ENCODE peak calls at places on chromosomes 5 and 9, in eight cellular contexts. One of them, this sample, is unnamed.

GRCh38 chr9:92639124-92639523 is 30.8 kb downstream of the IPPK start:
- DNase-seq in neural progenitor cell: no peak
- DNase-seq in hepatocyte: no peak
- DNase-seq in GM23338: no peak
- DNase-seq in MM.1S: no peak
- DNase-seq in HCT116: no peak
- DNase-seq in PC-3: no peak
- DNase-seq in SK-N-SH: no peak
- DNase-seq in this sample: no peak

GRCh38 chr9:135513351-135513846 is 7.8 kb upstream of the LCN1 start:
- DNase-seq in hepatocyte: no peak
- DNase-seq in neural progenitor cell: no peak
- DNase-seq in HCT116: no peak
- DNase-seq in PC-3: no peak
- DNase-seq in SK-N-SH: no peak
- DNase-seq in MM.1S: no peak
- DNase-seq in GM23338: no peak
- DNase-seq in this sample: no peak

GRCh38 chr5:34838785-34839714 is at the start of gene TTC23L:
- DNase-seq in HCT116: peak
- DNase-seq in neural progenitor cell: peak
- DNase-seq in MM.1S: peak
- DNase-seq in GM23338: peak
- DNase-seq in PC-3: peak
- DNase-seq in SK-N-SH: peak
- DNase-seq in hepatocyte: peak
- DNase-seq in this sample: peak

GRCh38 chr9:125462766-125463384 is 201.2 kb downstream of the GAPVD1 start:
- DNase-seq in HCT116: no peak
- DNase-seq in neural progenitor cell: peak
- DNase-seq in MM.1S: no peak
- DNase-seq in hepatocyte: no peak
- DNase-seq in GM23338: no peak
- DNase-seq in SK-N-SH: no peak
- DNase-seq in PC-3: no peak
- DNase-seq in this sample: no peak

GRCh38 chr9:22374021-22374420 is 72.6 kb upstream of the DMRTA1 start:
- DNase-seq in hepatocyte: no peak
- DNase-seq in neural progenitor cell: no peak
- DNase-seq in GM23338: no peak
- DNase-seq in SK-N-SH: no peak
- DNase-seq in HCT116: no peak
- DNase-seq in MM.1S: no peak
- DNase-seq in PC-3: no peak
- DNase-seq in this sample: no peak

GRCh38 chr5:135206862-135207261 is 172.8 kb upstream of the PITX1 start:
- DNase-seq in SK-N-SH: no peak
- DNase-seq in PC-3: no peak
- DNase-seq in hepatocyte: no peak
- DNase-seq in HCT116: no peak
- DNase-seq in GM23338: no peak
- DNase-seq in neural progenitor cell: no peak
- DNase-seq in MM.1S: no peak
- DNase-seq in this sample: no peak

GRCh38 chr5:134383980-134384697 is 12.8 kb downstream of the UBE2B start:
- DNase-seq in PC-3: no peak
- DNase-seq in SK-N-SH: no peak
- DNase-seq in hepatocyte: no peak
- DNase-seq in GM23338: no peak
- DNase-seq in neural progenitor cell: no peak
- DNase-seq in HCT116: no peak
- DNase-seq in MM.1S: no peak
- DNase-seq in this sample: no peak

GRCh38 chr5:79200573-79201183 is 35.3 kb upstream of the JMY start:
- DNase-seq in HCT116: no peak
- DNase-seq in neural progenitor cell: peak
- DNase-seq in MM.1S: peak
- DNase-seq in GM23338: no peak
- DNase-seq in hepatocyte: peak
- DNase-seq in SK-N-SH: peak
- DNase-seq in PC-3: peak
- DNase-seq in this sample: peak

GRCh38 chr5:132439521-132440206 is 50.9 kb downstream of the IRF1 start:
- DNase-seq in PC-3: peak
- DNase-seq in HCT116: no peak
- DNase-seq in SK-N-SH: no peak
- DNase-seq in neural progenitor cell: no peak
- DNase-seq in GM23338: no peak
- DNase-seq in MM.1S: no peak
- DNase-seq in hepatocyte: no peak
- DNase-seq in this sample: no peak

GRCh38 chr5:15012061-15012460 is 140.5 kb upstream of the ANKH start:
- DNase-seq in MM.1S: no peak
- DNase-seq in neural progenitor cell: no peak
- DNase-seq in SK-N-SH: no peak
- DNase-seq in HCT116: no peak
- DNase-seq in PC-3: no peak
- DNase-seq in GM23338: no peak
- DNase-seq in hepatocyte: no peak
- DNase-seq in this sample: no peak

GRCh38 chr5:2742921-2743679 is 8.4 kb downstream of the IRX2 start:
- DNase-seq in GM23338: peak
- DNase-seq in neural progenitor cell: peak
- DNase-seq in HCT116: no peak
- DNase-seq in hepatocyte: peak
- DNase-seq in MM.1S: no peak
- DNase-seq in PC-3: no peak
- DNase-seq in SK-N-SH: no peak
- DNase-seq in this sample: no peak

GRCh38 chr5:177304392-177305119 is 957 bp downstream of the PRELID1 start:
- DNase-seq in hepatocyte: peak
- DNase-seq in SK-N-SH: peak
- DNase-seq in MM.1S: peak
- DNase-seq in HCT116: no peak
- DNase-seq in neural progenitor cell: no peak
- DNase-seq in PC-3: peak
- DNase-seq in GM23338: no peak
- DNase-seq in this sample: peak

GRCh38 chr9:135544981-135545635 is 818 bp upstream of the OBP2A start:
- DNase-seq in PC-3: no peak
- DNase-seq in neural progenitor cell: no peak
- DNase-seq in hepatocyte: no peak
- DNase-seq in SK-N-SH: no peak
- DNase-seq in HCT116: no peak
- DNase-seq in MM.1S: no peak
- DNase-seq in GM23338: no peak
- DNase-seq in this sample: no peak

GRCh38 chr5:12214631-12215030 is 310.4 kb upstream of the CTNND2 start:
- DNase-seq in PC-3: peak
- DNase-seq in SK-N-SH: no peak
- DNase-seq in GM23338: no peak
- DNase-seq in MM.1S: no peak
- DNase-seq in hepatocyte: no peak
- DNase-seq in neural progenitor cell: no peak
- DNase-seq in HCT116: no peak
- DNase-seq in this sample: no peak

GRCh38 chr5:178232124-178232919 is at the start of gene PHYKPL:
- DNase-seq in neural progenitor cell: peak
- DNase-seq in HCT116: peak
- DNase-seq in SK-N-SH: peak
- DNase-seq in hepatocyte: peak
- DNase-seq in PC-3: peak
- DNase-seq in GM23338: peak
- DNase-seq in MM.1S: peak
- DNase-seq in this sample: peak

DNA sequence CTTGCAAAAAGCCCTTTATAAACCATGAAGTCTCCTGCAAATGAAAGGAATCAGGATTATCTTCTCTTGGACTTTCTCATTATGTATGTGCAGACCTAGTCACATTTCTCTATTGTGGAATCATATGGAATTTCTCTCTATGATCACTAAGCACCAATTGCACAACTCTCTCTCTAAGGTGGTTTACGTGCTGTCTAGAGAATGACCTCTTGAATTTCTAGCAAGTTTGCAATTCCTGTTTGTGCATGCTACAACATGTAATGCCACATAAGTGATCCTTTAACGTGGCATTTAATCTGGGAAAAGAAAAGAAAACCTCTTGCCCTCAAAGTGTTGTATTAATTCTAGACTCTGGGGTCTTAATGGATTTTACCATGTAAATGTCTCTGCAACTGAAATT is 4.9 kb upstream of the PPP2R2B start:
- DNase-seq in HCT116: no peak
- DNase-seq in neural progenitor cell: no peak
- DNase-seq in MM.1S: no peak
- DNase-seq in GM23338: no peak
- DNase-seq in SK-N-SH: no peak
- DNase-seq in PC-3: no peak
- DNase-seq in hepatocyte: peak
- DNase-seq in this sample: no peak
- TF ChIP-seq EZH2phosphoT487 in HCT116: no peak
- TF ChIP-seq EZH2phosphoT487 in neural progenitor cell: no peak
- TF ChIP-seq EZH2phosphoT487 in MM.1S: no peak
- TF ChIP-seq EZH2phosphoT487 in GM23338: no peak
- TF ChIP-seq EZH2phosphoT487 in SK-N-SH: no peak
- TF ChIP-seq EZH2phosphoT487 in PC-3: no peak
- TF ChIP-seq EZH2phosphoT487 in hepatocyte: no peak
- TF ChIP-seq EZH2phosphoT487 in this sample: no peak

DNA sequence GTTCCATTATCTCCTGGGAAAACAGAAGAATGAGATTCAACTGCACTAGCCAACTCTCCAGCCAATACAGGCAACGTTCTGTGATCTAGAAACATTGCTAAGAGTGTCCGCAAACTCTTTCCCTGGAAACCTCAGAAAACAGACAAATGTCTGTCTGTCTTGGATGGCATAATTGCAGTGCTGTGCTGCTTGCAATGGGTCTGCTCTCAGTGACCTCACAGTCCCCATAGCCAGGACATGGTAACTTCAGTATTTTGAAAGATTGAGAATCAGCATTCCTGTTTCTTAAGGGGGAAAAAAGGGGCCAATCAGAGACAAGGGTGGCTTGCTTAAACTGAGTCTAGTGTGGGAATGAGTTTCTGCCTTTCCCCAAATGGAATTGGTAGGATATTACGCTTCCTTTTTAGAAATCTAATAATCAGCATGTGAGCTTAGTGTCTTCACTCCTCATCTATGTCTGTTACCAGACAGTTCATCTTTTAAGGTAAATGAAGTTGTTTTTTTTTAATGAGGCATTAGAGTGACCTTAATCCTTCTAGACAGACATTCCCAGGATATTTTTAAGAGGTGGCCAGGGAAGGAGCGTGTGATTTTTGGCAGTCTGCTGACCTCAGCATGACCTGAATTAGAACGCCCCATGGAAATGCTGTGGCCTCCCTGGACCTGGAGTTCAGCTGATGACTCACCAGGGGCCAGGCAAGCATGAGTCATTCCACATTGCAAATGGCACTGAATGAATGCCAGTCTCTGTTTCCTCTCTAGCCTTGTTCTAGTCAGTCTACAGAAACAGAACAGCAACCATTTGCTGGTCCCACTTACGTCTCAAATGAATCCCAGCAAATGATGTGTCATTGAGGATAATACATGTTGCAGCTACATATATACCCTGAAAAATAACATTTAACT is 210.2 kb upstream of the ACTBL2 start:
- DNase-seq in PC-3: peak
- DNase-seq in MM.1S: no peak
- DNase-seq in SK-N-SH: no peak
- DNase-seq in GM23338: peak
- DNase-seq in HCT116: peak
- DNase-seq in hepatocyte: peak
- DNase-seq in neural progenitor cell: peak
- DNase-seq in this sample: no peak
- H2AFZ ChIP-seq in PC-3: peak
- H2AFZ ChIP-seq in MM.1S: no peak
- H2AFZ ChIP-seq in SK-N-SH: peak
- H2AFZ ChIP-seq in GM23338: peak
- H2AFZ ChIP-seq in HCT116: peak
- H2AFZ ChIP-seq in hepatocyte: peak
- H2AFZ ChIP-seq in neural progenitor cell: no peak
- H2AFZ ChIP-seq in this sample: no peak

DNA sequence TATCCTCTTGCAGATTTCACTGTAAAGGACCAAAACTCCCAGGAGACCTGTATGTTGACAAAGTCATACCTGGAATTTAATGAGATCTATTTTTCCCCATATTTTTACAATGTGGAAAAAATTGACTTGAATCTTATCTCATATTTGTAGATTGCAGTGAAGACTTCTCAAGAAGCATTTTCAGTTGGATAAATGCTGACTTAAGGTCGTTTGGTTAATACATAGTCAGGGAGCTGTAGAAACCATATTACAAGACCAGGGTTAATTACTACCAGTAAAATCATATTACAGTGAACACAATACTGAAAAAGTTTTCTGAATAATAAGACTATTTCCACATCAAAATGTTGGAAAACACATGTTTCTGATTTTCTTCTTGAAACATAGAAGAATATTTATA is 119.8 kb downstream of the ATG10 start:
- DNase-seq in SK-N-SH: no peak
- DNase-seq in neural progenitor cell: no peak
- DNase-seq in HCT116: no peak
- DNase-seq in MM.1S: no peak
- DNase-seq in PC-3: no peak
- DNase-seq in GM23338: no peak
- DNase-seq in hepatocyte: no peak
- DNase-seq in this sample: no peak
- TF ChIP-seq CTCF in SK-N-SH: no peak
- TF ChIP-seq CTCF in neural progenitor cell: no peak
- TF ChIP-seq CTCF in HCT116: no peak
- TF ChIP-seq CTCF in MM.1S: no peak
- TF ChIP-seq CTCF in PC-3: no peak
- TF ChIP-seq CTCF in GM23338: no peak
- TF ChIP-seq CTCF in hepatocyte: no peak
- TF ChIP-seq CTCF in this sample: no peak

GRCh38 chr9:88835038-88835466 is 156.2 kb upstream of the S1PR3 start:
- DNase-seq in SK-N-SH: no peak
- DNase-seq in HCT116: no peak
- DNase-seq in neural progenitor cell: no peak
- DNase-seq in PC-3: peak
- DNase-seq in GM23338: no peak
- DNase-seq in MM.1S: peak
- DNase-seq in hepatocyte: no peak
- DNase-seq in this sample: peak
- TF ChIP-seq EZH2phosphoT487 in SK-N-SH: no peak
- TF ChIP-seq EZH2phosphoT487 in HCT116: no peak
- TF ChIP-seq EZH2phosphoT487 in neural progenitor cell: no peak
- TF ChIP-seq EZH2phosphoT487 in PC-3: no peak
- TF ChIP-seq EZH2phosphoT487 in GM23338: no peak
- TF ChIP-seq EZH2phosphoT487 in MM.1S: no peak
- TF ChIP-seq EZH2phosphoT487 in hepatocyte: no peak
- TF ChIP-seq EZH2phosphoT487 in this sample: no peak

DNA sequence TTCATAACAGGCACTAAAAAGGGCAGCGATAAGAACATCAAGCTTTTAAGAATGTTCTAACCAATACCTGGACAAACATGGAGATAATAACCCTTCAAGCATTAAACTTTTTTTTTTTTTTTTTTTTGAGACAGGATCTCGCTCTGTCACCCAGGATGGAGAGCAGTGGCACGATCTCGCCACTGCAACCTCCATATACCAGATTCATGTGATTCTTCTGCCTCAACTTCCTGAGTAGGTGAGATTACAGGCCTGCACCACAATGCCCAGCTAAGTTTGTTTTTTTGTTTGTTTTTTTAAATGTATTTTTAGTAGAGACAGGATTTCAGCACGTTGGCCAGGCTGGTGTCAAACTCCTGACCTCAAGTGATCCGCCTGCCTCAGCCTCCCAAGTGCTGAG is 14.7 kb upstream of the ENC1 start:
- DNase-seq in GM23338: no peak
- DNase-seq in HCT116: no peak
- DNase-seq in MM.1S: no peak
- DNase-seq in PC-3: no peak
- DNase-seq in hepatocyte: no peak
- DNase-seq in neural progenitor cell: no peak
- DNase-seq in SK-N-SH: no peak
- DNase-seq in this sample: no peak
- H2AFZ ChIP-seq in GM23338: no peak
- H2AFZ ChIP-seq in HCT116: no peak
- H2AFZ ChIP-seq in MM.1S: no peak
- H2AFZ ChIP-seq in PC-3: no peak
- H2AFZ ChIP-seq in hepatocyte: no peak
- H2AFZ ChIP-seq in neural progenitor cell: no peak
- H2AFZ ChIP-seq in SK-N-SH: no peak
- H2AFZ ChIP-seq in this sample: no peak